ENCODE peak calls at places on chromosomes 3 and 15, in eight cellular contexts. R is effector memory CD4-positive, alpha-beta T cell; A is activated T-cell treated with anti-CD3 and anti-CD28 coated beads for 48 hours; I is GM13977; L is hepatic stellate cell; V is activated T-helper 2 cell treated with anti-CD3 and anti-CD28 coated beads, Interferon-gamma antibody, Interleukin-2, Interleukin-4, amounts not matched to agents 10 μg/mL and 5 μg/mL and 100 μg/mL, durations not matched to agents 14 hours and 24 hours and 36 hours; G is stimulated activated CD4-positive, alpha-beta T cell treated with anti-CD3 and anti-CD28 coated beads, Interleukin-1b, Interleukin-23, amount 100 ng/mL, for 4 hours; E is NCI-H2029. S is an unnamed sample.

GRCh38 chr15:89851665-89852341 is 37.2 kb upstream of the ANPEP start:
- DNase-seq in R (no peak), A (no peak), I (peak; percentile 54), L (no peak), V (no peak), G (no peak), E (no peak), S (no peak)

GRCh38 chr3:150005243-150006102 is 34.8 kb upstream of the PFN2 start:
- DNase-seq in R (no peak), A (no peak), I (no peak), L (no peak), V (no peak), G (no peak), E (no peak), S (no peak)

GRCh38 chr15:65916664-65917406 is 47.5 kb downstream of the RAB11A start:
- DNase-seq in R (no peak), A (peak; percentile 16), I (peak; percentile 87), L (peak; percentile 86), V (peak; percentile 14), G (peak; percentile 16), E (peak; percentile 14), S (peak; percentile 65)

GRCh38 chr3:48301814-48302194 is 31.7 kb downstream of the SPINK8 start:
- DNase-seq in R (no peak), A (peak; percentile 10), I (peak; percentile 37), L (peak; percentile 16), V (no peak), G (peak; percentile 3), E (no peak), S (peak; percentile 57)

GRCh38 chr3:8882617-8883016 is 80.7 kb downstream of the RAD18 start:
- DNase-seq in R (no peak), A (no peak), I (no peak), L (no peak), V (no peak), G (no peak), E (no peak), S (no peak)

GRCh38 chr3:126180477-126181397 is at the start of gene ALDH1L1:
- DNase-seq in R (no peak), A (no peak), I (no peak), L (no peak), V (no peak), G (no peak), E (peak; percentile 36), S (peak; percentile 49)

GRCh38 chr15:29988689-29989088 is 94.1 kb upstream of the GOLGA8J start:
- DNase-seq in R (no peak), A (no peak), I (no peak), L (peak; percentile 50), V (no peak), G (no peak), E (no peak), S (no peak)

GRCh38 chr3:120568624-120569023 is 27.5 kb upstream of the NDUFB4 start:
- DNase-seq in R (no peak), A (no peak), I (no peak), L (no peak), V (no peak), G (no peak), E (no peak), S (no peak)

GRCh38 chr15:101464999-101465669 is 24.4 kb downstream of the PCSK6 start:
- DNase-seq in R (no peak), A (no peak), I (no peak), L (no peak), V (no peak), G (no peak), E (no peak), S (no peak)

GRCh38 chr15:79981861-79982455 is 11.0 kb upstream of the BCL2A1 start:
- DNase-seq in R (no peak), A (no peak), I (peak; percentile 43), L (no peak), V (no peak), G (no peak), E (no peak), S (no peak)

GRCh38 chr3:138030881-138031280 is 20.9 kb downstream of the CLDN18 start:
- DNase-seq in R (no peak), A (no peak), I (no peak), L (no peak), V (no peak), G (no peak), E (no peak), S (no peak)